ENCODE peak calls at places on chromosomes 3 and 15, in six cellular contexts. One of them, this sample, is unnamed.

GRCh38 chr3:156674911-156675743 is 737 bp downstream of the TIPARP start:
- DNase-seq in hepatocyte: peak; percentile 80
- DNase-seq in SK-N-SH: peak; percentile 81
- DNase-seq in neural progenitor cell: peak; percentile 84
- DNase-seq in HCT116: no peak
- DNase-seq in GM23338: peak; percentile 82
- DNase-seq in this sample: peak; percentile 34

GRCh38 chr15:47811160-47811559 is 93.9 kb downstream of the SEMA6D start:
- DNase-seq in hepatocyte: no peak
- DNase-seq in SK-N-SH: no peak
- DNase-seq in neural progenitor cell: no peak
- DNase-seq in HCT116: no peak
- DNase-seq in GM23338: no peak
- DNase-seq in this sample: no peak

GRCh38 chr3:180678231-180678630 is 1.1 kb downstream of the CCDC39 start:
- DNase-seq in hepatocyte: no peak
- DNase-seq in SK-N-SH: no peak
- DNase-seq in neural progenitor cell: no peak
- DNase-seq in HCT116: no peak
- DNase-seq in GM23338: no peak
- DNase-seq in this sample: no peak

GRCh38 chr3:53633197-53633787 is 138.9 kb downstream of the CACNA1D start:
- DNase-seq in hepatocyte: no peak
- DNase-seq in SK-N-SH: no peak
- DNase-seq in neural progenitor cell: no peak
- DNase-seq in HCT116: no peak
- DNase-seq in GM23338: no peak
- DNase-seq in this sample: no peak

GRCh38 chr15:64558460-64559179 is 98.2 kb downstream of the ZNF609 start:
- DNase-seq in hepatocyte: no peak
- DNase-seq in SK-N-SH: no peak
- DNase-seq in neural progenitor cell: no peak
- DNase-seq in HCT116: no peak
- DNase-seq in GM23338: no peak
- DNase-seq in this sample: no peak

GRCh38 chr3:129104498-129105079 is 17.0 kb downstream of the RAB43 start:
- DNase-seq in hepatocyte: no peak
- DNase-seq in SK-N-SH: peak; percentile 3
- DNase-seq in neural progenitor cell: no peak
- DNase-seq in HCT116: no peak
- DNase-seq in GM23338: no peak
- DNase-seq in this sample: no peak

GRCh38 chr3:60250210-60250609 is 1001.0 kb downstream of the FHIT start:
- DNase-seq in hepatocyte: no peak
- DNase-seq in SK-N-SH: no peak
- DNase-seq in neural progenitor cell: no peak
- DNase-seq in HCT116: no peak
- DNase-seq in GM23338: no peak
- DNase-seq in this sample: no peak

GRCh38 chr3:164040991-164041390 is 1037.3 kb downstream of the SI start:
- DNase-seq in hepatocyte: no peak
- DNase-seq in SK-N-SH: no peak
- DNase-seq in neural progenitor cell: no peak
- DNase-seq in HCT116: no peak
- DNase-seq in GM23338: no peak
- DNase-seq in this sample: no peak

GRCh38 chr3:122988507-122988906 is 39.1 kb downstream of the SEMA5B start:
- DNase-seq in hepatocyte: no peak
- DNase-seq in SK-N-SH: peak; percentile 61
- DNase-seq in neural progenitor cell: no peak
- DNase-seq in HCT116: no peak
- DNase-seq in GM23338: no peak
- DNase-seq in this sample: no peak

GRCh38 chr3:143644370-143645089 is 203.7 kb downstream of the SLC9A9 start:
- DNase-seq in hepatocyte: peak; percentile 84
- DNase-seq in SK-N-SH: peak; percentile 22
- DNase-seq in neural progenitor cell: peak; percentile 76
- DNase-seq in HCT116: peak; percentile 47
- DNase-seq in GM23338: peak; percentile 85
- DNase-seq in this sample: peak; percentile 74

GRCh38 chr15:48005921-48006541 is 114.8 kb upstream of the SLC24A5 start:
- DNase-seq in hepatocyte: no peak
- DNase-seq in SK-N-SH: no peak
- DNase-seq in neural progenitor cell: no peak
- DNase-seq in HCT116: no peak
- DNase-seq in GM23338: peak; percentile 65
- DNase-seq in this sample: no peak

DNA sequence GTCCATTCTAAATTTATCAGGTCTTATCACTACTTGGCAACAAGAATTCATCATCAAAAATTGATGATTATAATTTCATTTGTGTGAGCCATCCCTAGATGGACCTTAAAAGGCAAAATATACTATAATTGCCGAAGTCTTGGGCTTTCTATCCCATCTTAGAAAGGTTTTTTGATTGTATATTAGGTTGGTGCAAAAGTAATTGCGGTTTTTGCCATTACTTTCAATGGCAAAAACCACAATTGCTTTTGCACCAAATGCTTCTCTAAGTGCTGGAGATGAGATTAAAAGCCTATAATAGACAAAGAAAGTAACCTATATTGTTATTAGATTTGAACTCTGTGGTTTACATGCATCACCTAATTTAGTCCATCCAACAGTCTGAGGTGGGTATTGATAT is 612.9 kb downstream of the ZNF385D start:
- DNase-seq in hepatocyte: no peak
- DNase-seq in SK-N-SH: no peak
- DNase-seq in neural progenitor cell: no peak
- DNase-seq in HCT116: no peak
- DNase-seq in GM23338: no peak
- DNase-seq in this sample: no peak
- H3K27ac ChIP-seq in hepatocyte: no peak overlapping the region
- H3K27ac ChIP-seq in SK-N-SH: no peak overlapping the region
- H3K27ac ChIP-seq in neural progenitor cell: no peak overlapping the region
- H3K27ac ChIP-seq in HCT116: no peak overlapping the region
- H3K27ac ChIP-seq in GM23338: no peak overlapping the region
- H3K27ac ChIP-seq in this sample: no peak overlapping the region

GRCh38 chr15:89070197-89071124 is 17.8 kb upstream of the ABHD2 start:
- DNase-seq in hepatocyte: no peak
- DNase-seq in SK-N-SH: no peak
- DNase-seq in neural progenitor cell: no peak
- DNase-seq in HCT116: no peak
- DNase-seq in GM23338: no peak
- DNase-seq in this sample: no peak
- TF ChIP-seq EZH2phosphoT487 in hepatocyte: no peak
- TF ChIP-seq EZH2phosphoT487 in SK-N-SH: no peak
- TF ChIP-seq EZH2phosphoT487 in neural progenitor cell: no peak
- TF ChIP-seq EZH2phosphoT487 in HCT116: no peak
- TF ChIP-seq EZH2phosphoT487 in GM23338: no peak
- TF ChIP-seq EZH2phosphoT487 in this sample: no peak

GRCh38 chr15:35117508-35118280 is 32.6 kb upstream of the NANOGP8 start:
- DNase-seq in hepatocyte: no peak
- DNase-seq in SK-N-SH: no peak
- DNase-seq in neural progenitor cell: no peak
- DNase-seq in HCT116: no peak
- DNase-seq in GM23338: no peak
- DNase-seq in this sample: peak; percentile 14

GRCh38 chr15:35118987-35119386 is 33.9 kb upstream of the NANOGP8 start:
- DNase-seq in hepatocyte: no peak
- DNase-seq in SK-N-SH: no peak
- DNase-seq in neural progenitor cell: no peak
- DNase-seq in HCT116: no peak
- DNase-seq in GM23338: no peak
- DNase-seq in this sample: no peak

GRCh38 chr15:35112346-35112745 is 27.3 kb upstream of the NANOGP8 start:
- DNase-seq in hepatocyte: no peak
- DNase-seq in SK-N-SH: no peak
- DNase-seq in neural progenitor cell: no peak
- DNase-seq in HCT116: no peak
- DNase-seq in GM23338: no peak
- DNase-seq in this sample: no peak

GRCh38 chr15:35111861-35112260 is 26.8 kb upstream of the NANOGP8 start:
- DNase-seq in hepatocyte: no peak
- DNase-seq in SK-N-SH: no peak
- DNase-seq in neural progenitor cell: no peak
- DNase-seq in HCT116: no peak
- DNase-seq in GM23338: no peak
- DNase-seq in this sample: no peak

GRCh38 chr15:35115155-35115725 is 30.1 kb upstream of the NANOGP8 start:
- DNase-seq in hepatocyte: no peak
- DNase-seq in SK-N-SH: no peak
- DNase-seq in neural progenitor cell: peak; percentile 24
- DNase-seq in HCT116: no peak
- DNase-seq in GM23338: no peak
- DNase-seq in this sample: no peak
- TF ChIP-seq CTCF in hepatocyte: no peak
- TF ChIP-seq CTCF in SK-N-SH: no peak
- TF ChIP-seq CTCF in neural progenitor cell: no peak
- TF ChIP-seq CTCF in HCT116: no peak
- TF ChIP-seq CTCF in GM23338: no peak
- TF ChIP-seq CTCF in this sample: no peak

GRCh38 chr15:25671132-25671531 is 192.0 kb downstream of the ATP10A start:
- DNase-seq in hepatocyte: peak; percentile 34
- DNase-seq in SK-N-SH: no peak
- DNase-seq in neural progenitor cell: no peak
- DNase-seq in HCT116: no peak
- DNase-seq in GM23338: no peak
- DNase-seq in this sample: no peak
- H3K27ac ChIP-seq in hepatocyte: peak overlapping the region; percentile 42
- H3K27ac ChIP-seq in SK-N-SH: no peak overlapping the region
- H3K27ac ChIP-seq in neural progenitor cell: no peak overlapping the region
- H3K27ac ChIP-seq in HCT116: no peak overlapping the region
- H3K27ac ChIP-seq in GM23338: peak overlapping the region; percentile 45
- H3K27ac ChIP-seq in this sample: no peak overlapping the region

This sample was measured in PC-3.